ENCODE peak calls at places on chromosomes 7 and 10, in five cellular contexts. Q, R, Y, C and I are unnamed samples.

GRCh38 chr7:65892832-65893231 is 20.0 kb downstream of the VKORC1L1 start:
- DNase-seq in Q (no peak), R (no peak), Y (no peak), C (no peak), I (no peak)

GRCh38 chr7:110889363-110889762 is 201.6 kb upstream of the LRRN3 start:
- DNase-seq in Q (no peak), R (no peak), Y (no peak), C (no peak), I (no peak)

GRCh38 chr10:627032-627992 is 62.2 kb downstream of the DIP2C start:
- DNase-seq in Q (peak; percentile 58), R (no peak), Y (no peak), C (no peak), I (no peak)

GRCh38 chr7:102389810-102390209 is 6.4 kb upstream of the PRKRIP1 start:
- DNase-seq in Q (no peak), R (no peak), Y (no peak), C (no peak), I (no peak)

GRCh38 chr10:28890121-28890950 is 213.0 kb downstream of the BAMBI start:
- DNase-seq in Q (no peak), R (no peak), Y (no peak), C (no peak), I (no peak)

GRCh38 chr10:104309980-104310978 is 28.0 kb downstream of the ITPRIP start:
- DNase-seq in Q (peak; percentile 45), R (no peak), Y (peak; percentile 73), C (no peak), I (peak; percentile 29)

GRCh38 chr7:44213872-44214595 is 13.3 kb downstream of the YKT6 start:
- DNase-seq in Q (peak; percentile 40), R (peak; percentile 25), Y (peak; percentile 8), C (peak; percentile 75), I (peak; percentile 93)

GRCh38 chr7:122166708-122167107 is 22.7 kb upstream of the AASS start:
- DNase-seq in Q (no peak), R (no peak), Y (no peak), C (no peak), I (no peak)

GRCh38 chr7:1053002-1053411 is 8.7 kb downstream of the GPR146 start:
- DNase-seq in Q (no peak), R (no peak), Y (no peak), C (no peak), I (peak; percentile 92)

GRCh38 chr7:18770852-18771251 is 275.3 kb downstream of the HDAC9 start:
- DNase-seq in Q (no peak), R (no peak), Y (no peak), C (peak; percentile 13), I (no peak)

GRCh38 chr7:48962821-48963505 is 38.6 kb downstream of the CDC14C start:
- DNase-seq in Q (no peak), R (no peak), Y (no peak), C (no peak), I (peak; percentile 9)

GRCh38 chr10:62543566-62543965 is 169.4 kb downstream of the ZNF365 start:
- DNase-seq in Q (no peak), R (no peak), Y (no peak), C (no peak), I (no peak)

GRCh38 chr10:69648461-69648860 is 18.4 kb downstream of the FAM241B start:
- DNase-seq in Q (peak; percentile 46), R (no peak), Y (no peak), C (no peak), I (no peak)

GRCh38 chr7:107538001-107538400 is 25.7 kb downstream of the COG5 start:
- DNase-seq in Q (no peak), R (no peak), Y (no peak), C (no peak), I (no peak)

GRCh38 chr7:155733582-155734444 is 78.5 kb downstream of the SHH start:
- DNase-seq in Q (no peak), R (no peak), Y (peak; percentile 39), C (no peak), I (no peak)

GRCh38 chr10:71238626-71239025 is 26.3 kb downstream of the UNC5B start:
- DNase-seq in Q (no peak), R (no peak), Y (no peak), C (no peak), I (no peak)

DNA sequence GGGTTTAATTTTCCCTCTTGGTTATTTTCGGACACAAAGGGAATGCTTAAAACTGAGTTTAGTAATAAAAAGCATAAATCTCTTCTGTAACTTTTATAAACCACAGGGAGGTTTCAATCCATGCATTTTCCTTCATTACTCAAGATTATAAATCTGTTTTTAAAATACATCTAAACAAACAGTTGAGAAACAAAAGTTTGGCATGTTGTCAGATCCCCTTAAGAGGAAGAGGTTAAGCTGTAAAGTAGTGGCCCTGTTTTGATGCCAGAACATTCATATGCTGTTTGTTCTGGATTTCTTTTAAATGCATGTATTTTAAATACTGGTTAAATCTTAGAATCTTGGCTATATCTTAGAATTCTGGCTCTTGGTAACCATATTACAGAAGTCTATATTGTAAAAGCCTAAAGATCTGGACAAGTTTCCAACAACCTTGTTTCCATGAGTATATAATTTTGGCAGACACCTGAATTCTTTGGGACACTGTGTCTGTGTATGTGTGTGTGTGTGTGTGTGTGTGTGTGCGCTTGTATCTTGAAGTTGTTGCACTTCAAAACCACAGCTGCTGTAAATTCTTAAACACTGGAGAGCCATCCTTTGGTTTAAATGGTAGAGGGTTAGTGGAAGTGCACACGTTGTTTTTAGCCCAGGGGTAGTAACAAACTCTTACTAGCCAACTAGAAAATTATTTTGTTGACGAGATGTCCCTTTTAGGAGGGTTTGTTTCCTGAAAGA is 6.8 kb upstream of the SEMA4G start:
- DNase-seq in Q (no peak), R (no peak), Y (no peak), C (no peak), I (no peak)
- H3K36me3 ChIP-seq in Q (peaks cover 79% of the 10 kb centered on the region), R (peaks cover 70% of the 10 kb centered on the region), Y (peaks cover 92% of the 10 kb centered on the region), C (peaks cover 48% of the 10 kb centered on the region), I (no peaks in the 10 kb centered on the region)

DNA sequence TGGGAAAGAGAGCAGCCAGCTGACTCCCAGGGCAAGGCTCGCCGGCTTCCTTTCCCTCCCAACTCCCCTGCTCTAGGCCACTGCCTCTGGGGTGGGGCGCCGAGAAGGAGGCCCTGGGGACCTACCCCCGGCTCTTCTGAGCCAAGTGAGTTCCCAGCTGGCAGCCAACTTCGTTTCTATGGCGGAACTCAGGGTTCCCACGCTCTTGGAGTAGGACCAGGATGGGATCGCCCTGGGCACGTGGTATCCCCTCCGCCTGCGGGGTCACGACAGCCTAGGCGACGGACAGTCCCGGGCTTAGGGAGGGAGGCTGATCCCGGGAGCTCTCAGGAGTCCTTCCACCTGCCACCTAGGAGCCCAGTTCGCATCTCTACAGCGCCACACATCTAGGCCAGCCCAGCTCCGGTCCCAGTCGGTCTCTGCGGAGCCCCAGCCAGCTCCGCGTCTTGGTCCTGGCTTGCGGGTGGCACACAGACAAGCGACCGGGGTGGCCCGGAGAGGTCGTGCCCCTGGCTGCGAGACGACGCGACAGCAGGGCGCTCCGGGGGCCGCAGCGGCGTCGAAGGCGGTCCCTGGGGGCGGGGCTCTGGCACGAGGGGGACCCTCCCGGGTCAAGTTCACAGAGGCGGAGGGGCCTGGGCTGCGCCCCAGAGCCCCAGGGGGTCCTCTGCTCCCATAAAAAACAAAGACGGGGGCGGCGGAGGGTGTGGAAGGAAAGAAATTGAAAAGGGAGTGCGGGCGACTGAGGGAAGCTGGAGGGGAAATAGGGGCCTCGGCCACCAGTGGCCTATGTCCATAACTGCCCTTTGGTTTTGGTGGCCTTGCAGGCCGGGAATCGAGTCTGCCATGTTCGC is 20.4 kb upstream of the GATA3 start:
- DNase-seq in Q (no peak), R (no peak), Y (no peak), C (peak; percentile 9), I (peak; percentile 78)
- H3K4me3 ChIP-seq in Q (no peak overlapping the region), R (no peak overlapping the region), Y (peak overlapping the region; percentile 34), C (peak overlapping the region; percentile 11), I (peak overlapping the region; percentile 25)

GRCh38 chr10:96252730-96253129 is 18.6 kb downstream of the BLNK start:
- DNase-seq in Q (no peak), R (peak; percentile 10), Y (no peak), C (no peak), I (no peak)

GRCh38 chr10:96250349-96250748 is 21.0 kb downstream of the BLNK start:
- DNase-seq in Q (no peak), R (no peak), Y (no peak), C (no peak), I (no peak)

GRCh38 chr10:96254976-96255375 is 16.4 kb downstream of the BLNK start:
- DNase-seq in Q (no peak), R (no peak), Y (no peak), C (no peak), I (no peak)

GRCh38 chr10:96244354-96244753 is 27.0 kb downstream of the BLNK start:
- DNase-seq in Q (no peak), R (no peak), Y (no peak), C (no peak), I (no peak)

DNA sequence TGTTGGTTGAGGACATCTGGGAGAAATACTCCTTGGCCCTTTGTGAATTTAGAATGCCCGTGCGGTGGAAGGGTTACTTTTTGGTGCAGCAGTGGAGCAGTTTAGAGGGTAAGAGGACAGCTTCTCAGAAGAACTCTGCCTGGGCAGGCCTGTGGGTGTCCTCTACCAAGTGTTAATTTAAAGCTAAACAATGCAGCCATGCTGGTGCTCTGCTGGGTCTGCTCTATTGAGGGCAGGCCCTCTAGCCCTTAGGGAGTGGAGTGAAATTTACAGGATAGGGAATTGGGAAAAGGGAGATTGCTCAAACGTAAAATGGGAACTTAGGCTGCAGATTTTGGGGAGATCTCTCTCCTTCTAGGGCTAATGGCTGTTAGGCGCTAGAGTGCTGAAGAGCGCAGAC is 22.1 kb downstream of the BLNK start:
- DNase-seq in Q (no peak), R (no peak), Y (no peak), C (no peak), I (no peak)
- H3K36me3 ChIP-seq in Q (no peaks in the 10 kb centered on the region), R (no peaks in the 10 kb centered on the region), Y (no peaks in the 10 kb centered on the region), C (no peaks in the 10 kb centered on the region), I (no peaks in the 10 kb centered on the region)

DNA sequence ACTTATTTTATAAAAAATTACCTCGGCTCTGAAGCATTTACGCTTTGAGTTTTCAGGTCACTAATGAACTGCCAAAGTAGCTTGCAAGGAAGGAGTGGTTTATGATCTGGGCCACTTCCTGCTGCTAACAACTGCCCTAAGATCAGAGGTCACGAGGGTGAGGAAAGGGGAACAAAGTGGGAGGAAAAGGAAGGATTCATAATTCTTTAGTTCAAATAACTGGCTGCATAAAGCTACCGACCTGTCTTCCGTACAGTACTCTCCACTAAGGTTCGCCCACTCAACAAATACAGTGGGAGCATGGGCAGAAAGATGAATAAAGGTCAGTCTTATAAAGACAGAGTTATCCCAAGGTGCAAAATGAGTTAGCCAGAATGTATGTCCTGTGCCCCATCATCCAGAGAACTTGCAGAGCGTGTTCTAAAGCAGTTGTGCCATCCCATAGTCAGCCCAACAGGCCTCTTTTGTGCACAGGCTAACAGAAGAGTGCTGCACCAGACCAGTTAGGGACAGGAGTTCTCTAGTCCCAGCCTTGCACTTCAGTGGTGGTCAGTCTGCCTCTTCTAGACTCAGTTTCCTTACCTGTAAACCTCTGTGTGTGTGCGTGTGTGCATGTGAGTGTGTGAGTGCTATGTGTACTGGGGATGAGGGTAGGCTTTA is 65.9 kb downstream of the CREB3L2 start:
- DNase-seq in Q (no peak), R (peak; percentile 28), Y (no peak), C (no peak), I (no peak)
- H3K4me3 ChIP-seq in Q (peak overlapping the region; percentile 23), R (no peak overlapping the region), Y (peak overlapping the region; percentile 35), C (no peak overlapping the region), I (no peak overlapping the region)

DNA sequence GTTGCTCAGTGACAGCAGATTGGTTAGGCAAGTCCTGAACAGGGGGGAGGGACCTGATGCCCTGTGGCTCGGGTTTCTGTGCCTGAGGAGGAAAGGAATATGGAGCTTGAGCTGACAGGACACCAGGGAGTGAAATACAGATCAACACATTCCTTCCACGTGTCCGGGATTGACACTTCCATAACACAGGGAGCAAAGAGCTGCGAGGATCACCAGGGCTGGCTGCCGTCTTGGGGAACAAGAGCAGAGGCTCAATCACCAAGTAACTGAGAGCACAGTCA is 36.7 kb upstream of the EFCAB10 start:
- DNase-seq in Q (peak; percentile 27), R (no peak), Y (no peak), C (peak; percentile 44), I (no peak)
- H3K36me3 ChIP-seq in Q (peaks cover 43% of the 10 kb centered on the region), R (peaks cover 86% of the 10 kb centered on the region), Y (peaks cover 46% of the 10 kb centered on the region), C (peaks cover 9% of the 10 kb centered on the region), I (peaks cover 27% of the 10 kb centered on the region)

GRCh38 chr7:127653396-127653795 is 1.4 kb downstream of the SND1 start:
- DNase-seq in Q (no peak), R (no peak), Y (no peak), C (no peak), I (no peak)
- H3K4me3 ChIP-seq in Q (peak overlapping the region; percentile 98), R (peak overlapping the region; percentile 78), Y (peak overlapping the region; percentile 78), C (peak overlapping the region; percentile 87), I (no peak overlapping the region)